ENCODE peak calls at places on chromosomes 11 and 22, in four cellular contexts. I is K562, L is HCT116, D is neural progenitor cell. F is an unnamed sample.

GRCh38 chr11:111963786-111964385 is 26.7 kb downstream of the DIXDC1 start:
- DNase-seq in I (no peak), L (no peak), D (no peak), F (no peak)

GRCh38 chr11:118806400-118806799 is 15.4 kb upstream of the DDX6 start:
- DNase-seq in I (no peak), D (no peak), L (no peak), F (no peak)

GRCh38 chr22:38494498-38494897 is 11.6 kb downstream of the DDX17 start:
- DNase-seq in I (no peak), L (no peak), D (no peak), F (no peak)

GRCh38 chr11:70825893-70826540 is 426.4 kb downstream of the SHANK2 start:
- DNase-seq in L (no peak), D (no peak), I (no peak), F (no peak)

GRCh38 chr22:45503816-45504702 is 1.4 kb downstream of the FBLN1 start:
- DNase-seq in I (no peak), D (peak; percentile 97), L (no peak), F (no peak)

GRCh38 chr11:43573233-43573632 is 107.3 kb upstream of the HSD17B12 start:
- DNase-seq in D (peak; percentile 79), L (peak; percentile 16), I (peak; percentile 45), F (no peak)

GRCh38 chr11:114171257-114172054 is 111.9 kb downstream of the ZBTB16 start:
- DNase-seq in D (no peak), I (no peak), L (no peak), F (no peak)

GRCh38 chr22:40965936-40966557 is 14.9 kb downstream of the RBX1 start:
- DNase-seq in I (peak; percentile 25), D (no peak), L (no peak), F (no peak)

GRCh38 chr11:132131962-132132361 is 761.5 kb downstream of the NTM start:
- DNase-seq in D (no peak), I (no peak), L (no peak), F (no peak)

GRCh38 chr11:95296621-95297025 is 65.6 kb upstream of the SESN3 start:
- DNase-seq in D (no peak), L (no peak), I (no peak), F (no peak)

GRCh38 chr11:125375146-125375545 is 120.9 kb downstream of the FEZ1 start:
- DNase-seq in I (no peak), L (no peak), D (no peak), F (no peak)
- H3K27ac ChIP-seq in I (no peak overlapping the region), L (no peak overlapping the region), D (no peak overlapping the region), F (no peak overlapping the region)

DNA sequence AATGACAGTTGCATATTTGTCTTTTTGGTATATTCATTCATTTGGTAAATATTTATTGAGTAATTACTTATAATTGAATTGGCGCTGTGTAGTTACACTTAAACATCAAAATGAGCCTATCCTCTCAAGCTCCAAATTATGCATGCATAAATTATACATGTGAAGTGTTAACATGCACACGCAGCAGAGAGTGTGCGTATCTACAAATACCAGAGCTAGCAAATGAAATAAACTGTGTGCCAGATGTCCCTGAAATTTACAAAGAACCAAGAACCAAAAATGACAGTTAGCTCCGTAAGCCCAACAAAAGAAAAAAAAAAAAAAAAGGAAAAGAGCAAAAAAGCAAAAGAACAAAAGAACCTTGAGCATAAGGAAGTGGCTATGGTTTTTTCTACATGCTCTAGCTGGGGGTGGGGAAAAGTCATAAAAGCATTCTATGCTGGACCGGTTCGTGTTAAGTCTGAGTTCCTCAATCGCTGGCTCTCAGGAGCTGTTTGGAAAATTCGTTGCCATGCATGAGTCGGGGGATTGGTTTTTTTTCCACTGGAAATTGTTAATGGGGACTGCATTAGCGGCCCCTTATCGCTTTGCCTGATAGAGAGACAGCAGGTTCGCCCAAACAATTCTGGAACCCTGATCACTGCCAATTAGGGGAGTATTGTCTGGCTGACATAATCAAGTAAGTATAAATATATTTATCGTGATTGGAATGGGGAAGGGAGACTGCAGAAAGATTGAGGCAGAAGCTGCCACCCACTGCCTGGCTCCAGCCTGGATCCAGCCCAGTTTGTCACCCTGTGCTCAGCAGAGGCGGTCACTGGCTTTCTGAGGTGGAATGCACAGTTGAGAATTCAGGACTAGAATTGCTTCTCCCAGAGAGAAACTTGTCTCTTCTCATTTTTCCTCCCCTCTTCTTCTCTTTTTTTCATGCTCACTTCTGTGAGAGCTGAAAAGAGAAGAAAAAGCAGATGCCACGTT is 25.6 kb downstream of the GRAP2 start:
- DNase-seq in D (no peak), I (no peak), L (no peak), F (no peak)
- H3K4me3 ChIP-seq in D (no peak overlapping the region), I (no peak overlapping the region), L (no peak overlapping the region), F (no peak overlapping the region)

DNA sequence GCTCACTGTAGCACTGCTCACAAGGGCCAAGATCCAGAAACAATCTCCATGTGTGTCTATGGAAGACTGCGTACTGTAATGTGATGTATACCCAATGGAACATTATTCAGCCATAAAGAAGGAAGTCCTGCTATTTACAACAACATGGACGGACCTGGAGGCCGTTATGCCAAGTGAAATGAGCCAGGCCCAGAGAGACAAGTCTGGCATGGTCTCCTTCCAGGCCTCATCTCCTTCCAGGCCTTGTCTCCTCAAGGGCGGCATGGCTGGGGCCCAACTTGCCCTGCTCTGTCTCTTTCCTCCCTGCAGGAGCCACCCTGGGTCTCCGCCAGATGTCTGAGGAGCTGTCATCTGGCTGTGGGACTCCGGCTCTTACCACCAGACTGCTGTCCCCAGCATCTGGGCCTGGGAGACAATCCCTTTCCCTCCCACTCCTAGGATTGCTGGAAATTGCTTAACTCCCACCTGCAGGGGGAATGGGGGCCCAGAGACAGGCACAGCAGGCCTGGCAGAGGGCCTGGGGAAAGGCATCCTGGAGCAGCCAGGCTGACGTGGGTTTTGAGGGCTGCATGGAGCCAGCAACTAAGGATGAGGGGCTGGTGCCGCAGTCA is 1326.6 kb downstream of the TBC1D22A start:
- DNase-seq in I (no peak), D (no peak), L (no peak), F (no peak)
- H3K4me1 ChIP-seq in I (no peaks in the 10 kb centered on the region), D (peaks cover 14% of the 10 kb centered on the region), L (peaks cover 9% of the 10 kb centered on the region), F (no peaks in the 10 kb centered on the region)

GRCh38 chr11:20452585-20452984 is 65.1 kb downstream of the PRMT3 start:
- DNase-seq in I (no peak), D (no peak), L (no peak), F (no peak)
- H3K27ac ChIP-seq in I (no peak overlapping the region), D (no peak overlapping the region), L (no peak overlapping the region), F (no peak overlapping the region)

GRCh38 chr22:25447689-25448434 is 116.6 kb upstream of the GRK3 start:
- DNase-seq in I (peak; percentile 95), D (peak; percentile 85), L (peak; percentile 71), F (peak; percentile 68)

GRCh38 chr22:25448435-25449051 is 115.9 kb upstream of the GRK3 start:
- DNase-seq in D (peak; percentile 28), L (no peak), I (peak; percentile 38), F (no peak)

GRCh38 chr22:25452116-25452700 is 112.3 kb upstream of the GRK3 start:
- DNase-seq in I (no peak), D (no peak), L (no peak), F (no peak)

GRCh38 chr22:25451480-25452114 is 112.9 kb upstream of the GRK3 start:
- DNase-seq in L (no peak), I (no peak), D (no peak), F (no peak)

DNA sequence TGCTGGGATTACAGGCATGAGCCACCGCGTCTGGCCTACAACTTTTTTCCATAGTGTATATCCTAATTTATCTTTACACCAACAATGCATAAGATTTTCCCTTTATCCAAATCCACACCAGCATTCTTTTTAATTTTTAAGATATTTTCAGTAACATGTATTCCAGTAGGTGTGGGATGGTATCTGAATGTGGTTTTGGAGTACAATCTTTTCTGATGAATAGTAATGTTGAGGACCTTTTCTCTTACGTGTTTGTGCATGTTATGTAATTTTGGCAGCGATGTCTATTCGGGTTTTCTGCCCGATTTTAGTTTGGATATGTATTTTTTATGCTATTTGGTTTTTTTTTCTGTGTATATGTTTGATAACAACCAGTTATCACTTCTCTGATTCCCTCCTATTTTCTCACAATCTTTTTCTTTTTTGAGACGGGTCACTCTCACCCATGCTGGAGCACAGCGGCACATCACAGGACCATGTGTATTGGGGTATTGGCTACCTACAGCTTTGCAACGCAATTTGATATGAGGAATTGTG is 114.6 kb upstream of the GRK3 start:
- DNase-seq in D (no peak), I (no peak), L (no peak), F (no peak)
- H3K4me3 ChIP-seq in D (peak overlapping the region; percentile 73), I (peak overlapping the region; percentile 73), L (no peak overlapping the region), F (no peak overlapping the region)

GRCh38 chr22:17910561-17911311 is 113.6 kb downstream of the MICAL3 start:
- DNase-seq in L (no peak), I (peak; percentile 38), D (peak; percentile 71), F (no peak)
- H3K4me1 ChIP-seq in L (peaks cover 34% of the 10 kb centered on the region), I (peaks cover 39% of the 10 kb centered on the region), D (peaks cover 26% of the 10 kb centered on the region), F (no peaks in the 10 kb centered on the region)

DNA sequence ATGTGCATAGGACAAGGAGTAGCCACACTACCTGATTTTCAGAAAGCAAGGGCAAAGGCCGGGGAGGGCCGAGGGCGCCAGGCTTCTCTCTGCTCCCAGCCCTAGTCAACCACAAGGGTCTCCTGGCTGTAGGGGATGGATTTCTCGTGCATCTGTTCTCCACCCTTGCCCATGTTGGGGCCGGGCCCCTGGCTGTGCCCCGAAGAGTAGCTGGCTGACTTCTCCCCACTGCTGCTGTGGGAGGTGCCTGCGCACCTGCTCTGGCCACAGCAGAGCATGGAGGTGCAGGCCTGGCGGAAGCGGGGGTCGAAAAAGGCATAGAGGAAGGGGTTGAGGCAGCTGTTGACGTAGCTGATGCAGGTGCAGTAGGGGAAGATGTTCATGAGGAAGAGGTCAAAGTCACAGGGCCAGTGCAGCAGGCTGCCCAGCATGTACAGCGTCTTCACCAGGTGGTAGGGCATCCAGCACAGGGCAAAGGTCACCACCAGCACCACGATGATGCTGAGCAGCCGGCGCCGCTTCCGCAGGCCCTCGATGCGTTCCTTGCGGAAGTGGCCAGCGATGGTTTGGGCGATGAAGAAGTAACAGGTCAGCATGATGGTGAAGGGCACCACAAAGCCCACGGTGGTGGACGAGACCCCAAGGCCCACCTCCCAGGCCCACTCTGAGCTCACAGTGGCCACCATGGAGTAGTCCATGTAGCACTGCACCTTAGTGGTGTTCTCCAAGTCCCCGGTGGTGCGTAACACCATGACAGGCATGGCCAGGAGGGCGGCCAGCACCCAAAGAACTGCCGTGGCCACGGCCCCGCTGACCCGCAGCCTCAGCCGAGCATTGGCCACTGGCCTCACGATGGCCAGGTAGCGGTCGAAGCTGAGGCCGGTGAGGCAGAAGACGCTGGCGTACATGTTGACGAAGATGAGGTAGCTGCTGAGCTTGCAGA is 1.0 kb downstream of the APLNR start:
- DNase-seq in L (no peak), I (no peak), D (no peak), F (no peak)
- H3K27ac ChIP-seq in L (no peak overlapping the region), I (no peak overlapping the region), D (no peak overlapping the region), F (no peak overlapping the region)

GRCh38 chr11:13434247-13435205 is 28.5 kb downstream of the BTBD10 start:
- DNase-seq in D (peak; percentile 41), L (no peak), I (no peak), F (no peak)
- H3K4me3 ChIP-seq in D (no peak overlapping the region), L (no peak overlapping the region), I (no peak overlapping the region), F (no peak overlapping the region)

DNA sequence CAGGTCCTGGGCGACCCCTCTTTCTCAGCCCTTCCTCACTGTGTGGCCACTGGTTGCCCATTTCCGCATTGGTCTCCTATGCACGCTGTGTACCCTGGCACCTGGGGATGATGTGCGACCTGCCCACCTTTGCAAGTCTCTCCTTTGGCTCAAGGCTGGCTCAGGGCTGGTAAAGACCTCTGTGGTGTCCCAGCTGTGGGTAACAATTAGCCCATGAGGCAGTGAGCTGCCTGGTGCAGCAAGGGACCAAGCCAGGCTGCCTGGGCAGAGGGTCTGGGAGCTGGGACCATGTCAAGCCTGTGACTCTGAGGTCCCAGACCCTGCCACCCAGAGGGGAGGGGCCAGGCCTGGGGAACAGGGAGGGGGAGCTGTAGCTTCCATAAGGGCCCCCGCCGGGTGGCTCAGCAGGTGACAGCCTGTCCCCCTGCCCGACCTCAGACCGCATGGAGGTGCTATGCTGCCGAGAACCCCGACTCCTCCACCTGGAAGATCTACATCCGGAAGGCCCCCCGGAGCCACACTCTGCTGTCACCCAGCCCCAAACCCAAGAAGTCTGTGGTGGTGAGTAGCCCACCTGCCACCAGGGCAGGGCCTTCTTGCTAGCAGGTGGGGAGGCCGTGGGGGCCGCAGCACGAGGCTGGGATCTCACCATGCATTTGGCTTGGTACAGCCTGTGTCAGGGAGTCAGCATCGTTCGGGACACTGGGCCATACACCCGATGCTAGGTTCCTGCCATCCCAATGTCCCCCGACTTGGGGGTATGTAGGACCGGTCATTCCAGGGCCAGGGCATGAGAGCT is 112.5 kb downstream of the KCNQ1OT1 start:
- DNase-seq in L (no peak), D (no peak), I (peak; percentile 4), F (no peak)
- H3K4me1 ChIP-seq in L (no peaks in the 10 kb centered on the region), D (no peaks in the 10 kb centered on the region), I (no peaks in the 10 kb centered on the region), F (no peaks in the 10 kb centered on the region)

F was measured in PC-9.